ENCODE peak calls at places on chromosomes 7 and 10, in ten cellular contexts. One of them, this sample, is unnamed.

GRCh38 chr7:49166441-49166840 is 242.1 kb downstream of the CDC14C start:
- DNase-seq in substantia nigra: no peak
- DNase-seq in bronchial epithelial cell: peak
- DNase-seq in progenitor cell of endocrine pancreas: no peak
- DNase-seq in left kidney: no peak
- DNase-seq in sciatic nerve: no peak
- DNase-seq in glomerular endothelial cell: no peak
- DNase-seq in DMS153: no peak
- DNase-seq in body of pancreas: no peak
- DNase-seq in A172: peak
- DNase-seq in this sample: no peak

GRCh38 chr10:8444630-8445029 is 390.1 kb downstream of the GATA3 start:
- DNase-seq in substantia nigra: no peak
- DNase-seq in bronchial epithelial cell: no peak
- DNase-seq in progenitor cell of endocrine pancreas: no peak
- DNase-seq in left kidney: peak
- DNase-seq in sciatic nerve: no peak
- DNase-seq in glomerular endothelial cell: no peak
- DNase-seq in DMS153: no peak
- DNase-seq in body of pancreas: no peak
- DNase-seq in A172: no peak
- DNase-seq in this sample: no peak

GRCh38 chr7:39434012-39434411 is 132.2 kb upstream of the YAE1 start:
- DNase-seq in substantia nigra: no peak
- DNase-seq in bronchial epithelial cell: no peak
- DNase-seq in progenitor cell of endocrine pancreas: no peak
- DNase-seq in left kidney: no peak
- DNase-seq in sciatic nerve: no peak
- DNase-seq in glomerular endothelial cell: no peak
- DNase-seq in DMS153: no peak
- DNase-seq in body of pancreas: no peak
- DNase-seq in A172: no peak
- DNase-seq in this sample: no peak

GRCh38 chr7:25951414-25952276 is 200.4 kb upstream of the NFE2L3 start:
- DNase-seq in substantia nigra: no peak
- DNase-seq in bronchial epithelial cell: peak
- DNase-seq in progenitor cell of endocrine pancreas: no peak
- DNase-seq in left kidney: peak
- DNase-seq in sciatic nerve: no peak
- DNase-seq in glomerular endothelial cell: no peak
- DNase-seq in DMS153: peak
- DNase-seq in body of pancreas: peak
- DNase-seq in A172: no peak
- DNase-seq in this sample: no peak

GRCh38 chr7:34108150-34108549 is 202.8 kb downstream of the BMPER start:
- DNase-seq in substantia nigra: no peak
- DNase-seq in bronchial epithelial cell: peak
- DNase-seq in progenitor cell of endocrine pancreas: no peak
- DNase-seq in left kidney: no peak
- DNase-seq in sciatic nerve: no peak
- DNase-seq in glomerular endothelial cell: no peak
- DNase-seq in DMS153: no peak
- DNase-seq in body of pancreas: no peak
- DNase-seq in A172: no peak
- DNase-seq in this sample: peak

GRCh38 chr7:93948106-93948505 is 26.6 kb downstream of the GNG11 start:
- DNase-seq in substantia nigra: no peak
- DNase-seq in bronchial epithelial cell: no peak
- DNase-seq in progenitor cell of endocrine pancreas: no peak
- DNase-seq in left kidney: no peak
- DNase-seq in sciatic nerve: no peak
- DNase-seq in glomerular endothelial cell: no peak
- DNase-seq in DMS153: no peak
- DNase-seq in body of pancreas: no peak
- DNase-seq in A172: no peak
- DNase-seq in this sample: no peak

GRCh38 chr10:132705173-132705572 is 80.8 kb downstream of the NKX6-2 start:
- DNase-seq in substantia nigra: peak
- DNase-seq in bronchial epithelial cell: no peak
- DNase-seq in progenitor cell of endocrine pancreas: no peak
- DNase-seq in left kidney: no peak
- DNase-seq in sciatic nerve: peak
- DNase-seq in glomerular endothelial cell: no peak
- DNase-seq in DMS153: no peak
- DNase-seq in body of pancreas: no peak
- DNase-seq in A172: peak
- DNase-seq in this sample: peak

GRCh38 chr7:80240265-80241025 is 105.8 kb downstream of the GNAI1 start:
- DNase-seq in substantia nigra: no peak
- DNase-seq in bronchial epithelial cell: peak
- DNase-seq in progenitor cell of endocrine pancreas: no peak
- DNase-seq in left kidney: no peak
- DNase-seq in sciatic nerve: no peak
- DNase-seq in glomerular endothelial cell: no peak
- DNase-seq in DMS153: no peak
- DNase-seq in body of pancreas: no peak
- DNase-seq in A172: peak
- DNase-seq in this sample: no peak

GRCh38 chr7:76089865-76090495 is 42.1 kb downstream of the MDH2 start:
- DNase-seq in substantia nigra: no peak
- DNase-seq in bronchial epithelial cell: peak
- DNase-seq in progenitor cell of endocrine pancreas: no peak
- DNase-seq in left kidney: peak
- DNase-seq in sciatic nerve: no peak
- DNase-seq in glomerular endothelial cell: no peak
- DNase-seq in DMS153: no peak
- DNase-seq in body of pancreas: peak
- DNase-seq in A172: peak
- DNase-seq in this sample: no peak

GRCh38 chr7:41024126-41024525 is 678.8 kb downstream of the INHBA start:
- DNase-seq in substantia nigra: no peak
- DNase-seq in bronchial epithelial cell: no peak
- DNase-seq in progenitor cell of endocrine pancreas: no peak
- DNase-seq in left kidney: no peak
- DNase-seq in sciatic nerve: no peak
- DNase-seq in glomerular endothelial cell: no peak
- DNase-seq in DMS153: no peak
- DNase-seq in body of pancreas: no peak
- DNase-seq in A172: no peak
- DNase-seq in this sample: no peak

GRCh38 chr7:24337180-24337579 is 53.2 kb downstream of the NPY start:
- DNase-seq in substantia nigra: no peak
- DNase-seq in bronchial epithelial cell: no peak
- DNase-seq in progenitor cell of endocrine pancreas: no peak
- DNase-seq in left kidney: peak
- DNase-seq in sciatic nerve: no peak
- DNase-seq in glomerular endothelial cell: no peak
- DNase-seq in DMS153: peak
- DNase-seq in body of pancreas: no peak
- DNase-seq in A172: peak
- DNase-seq in this sample: no peak

GRCh38 chr10:76302936-76303656 is 871.7 kb downstream of the LRMDA start:
- DNase-seq in substantia nigra: no peak
- DNase-seq in bronchial epithelial cell: peak
- DNase-seq in progenitor cell of endocrine pancreas: no peak
- DNase-seq in left kidney: peak
- DNase-seq in sciatic nerve: no peak
- DNase-seq in glomerular endothelial cell: no peak
- DNase-seq in DMS153: no peak
- DNase-seq in body of pancreas: no peak
- DNase-seq in A172: peak
- DNase-seq in this sample: peak

GRCh38 chr10:79159785-79160184 is 91.0 kb downstream of the ZMIZ1 start:
- DNase-seq in substantia nigra: no peak
- DNase-seq in bronchial epithelial cell: no peak
- DNase-seq in progenitor cell of endocrine pancreas: no peak
- DNase-seq in left kidney: peak
- DNase-seq in sciatic nerve: no peak
- DNase-seq in glomerular endothelial cell: no peak
- DNase-seq in DMS153: no peak
- DNase-seq in body of pancreas: peak
- DNase-seq in A172: no peak
- DNase-seq in this sample: peak

GRCh38 chr7:5284304-5285281 is 1.9 kb downstream of the SLC29A4 start:
- DNase-seq in substantia nigra: peak
- DNase-seq in bronchial epithelial cell: peak
- DNase-seq in progenitor cell of endocrine pancreas: peak
- DNase-seq in left kidney: peak
- DNase-seq in sciatic nerve: peak
- DNase-seq in glomerular endothelial cell: no peak
- DNase-seq in DMS153: peak
- DNase-seq in body of pancreas: peak
- DNase-seq in A172: peak
- DNase-seq in this sample: peak

GRCh38 chr7:503575-504111 is 16.0 kb downstream of the PDGFA start:
- DNase-seq in substantia nigra: no peak
- DNase-seq in bronchial epithelial cell: no peak
- DNase-seq in progenitor cell of endocrine pancreas: peak
- DNase-seq in left kidney: peak
- DNase-seq in sciatic nerve: peak
- DNase-seq in glomerular endothelial cell: no peak
- DNase-seq in DMS153: no peak
- DNase-seq in body of pancreas: peak
- DNase-seq in A172: no peak
- DNase-seq in this sample: peak

GRCh38 chr7:3984456-3984855 is 683.4 kb downstream of the SDK1 start:
- DNase-seq in substantia nigra: no peak
- DNase-seq in bronchial epithelial cell: no peak
- DNase-seq in progenitor cell of endocrine pancreas: no peak
- DNase-seq in left kidney: no peak
- DNase-seq in sciatic nerve: no peak
- DNase-seq in glomerular endothelial cell: no peak
- DNase-seq in DMS153: no peak
- DNase-seq in body of pancreas: no peak
- DNase-seq in A172: no peak
- DNase-seq in this sample: no peak